ENCODE peak calls at places on chromosomes 3 and 15, in four cellular contexts. S is A549, W is GM12878, O is K562. R is an unnamed sample.
A peak's percentile ranks its signal among the peaks of the same experiment; 100 is the strongest.

GRCh38 chr3:143286392-143287010 is 166.9 kb downstream of the CHST2 start:
- DNase-seq in S (no peak), W (no peak), O (no peak), R (no peak)

GRCh38 chr3:179608931-179609720 is 4.5 kb downstream of the NDUFB5 start:
- DNase-seq in S (no peak), W (peak; percentile 52), O (no peak), R (no peak)

GRCh38 chr15:38941399-38941953 is 376.9 kb upstream of the RASGRP1 start:
- DNase-seq in S (no peak), W (no peak), O (no peak), R (peak; percentile 46)

GRCh38 chr3:105662326-105662725 is 206.5 kb downstream of the CBLB start:
- DNase-seq in S (no peak), W (no peak), O (no peak), R (no peak)

GRCh38 chr15:72585659-72586058 is 68.8 kb upstream of the GOLGA6B start:
- DNase-seq in S (no peak), W (no peak), O (no peak), R (peak; percentile 28)

GRCh38 chr15:25697586-25697985 is 165.5 kb downstream of the ATP10A start:
- DNase-seq in S (no peak), W (no peak), O (no peak), R (no peak)

GRCh38 chr3:178482981-178483380 is 53.3 kb upstream of the KCNMB2 start:
- DNase-seq in S (no peak), W (no peak), O (no peak), R (no peak)

GRCh38 chr15:26013946-26014345 is 150.8 kb upstream of the ATP10A start:
- DNase-seq in S (no peak), W (no peak), O (no peak), R (no peak)

GRCh38 chr3:191051037-191051436 is 148.0 kb upstream of the OSTN start:
- DNase-seq in S (no peak), W (no peak), O (no peak), R (peak; percentile 47)

GRCh38 chr15:48089664-48090063 is 31.1 kb upstream of the SLC24A5 start:
- DNase-seq in S (no peak), W (no peak), O (no peak), R (no peak)

GRCh38 chr15:67967871-67968423 is 86.2 kb upstream of the PIAS1 start:
- DNase-seq in S (no peak), W (no peak), O (peak; percentile 59), R (peak; percentile 47)

GRCh38 chr3:187227658-187228258 is 30.5 kb downstream of the RTP1 start:
- DNase-seq in S (peak; percentile 33), W (no peak), O (no peak), R (peak; percentile 86)

GRCh38 chr15:56772868-56773639 is 39.7 kb upstream of the ZNF280D start:
- DNase-seq in S (no peak), W (no peak), O (no peak), R (peak; percentile 74)

GRCh38 chr3:64653101-64653500 is 34.7 kb downstream of the ADAMTS9 start:
- DNase-seq in S (no peak), W (no peak), O (no peak), R (no peak)

GRCh38 chr3:60555704-60556340 is 695.4 kb downstream of the FHIT start:
- DNase-seq in S (no peak), W (peak; percentile 48), O (no peak), R (peak; percentile 74)

GRCh38 chr15:39874890-39875549 is 45.0 kb downstream of the GPR176 start:
- DNase-seq in S (peak; percentile 11), W (no peak), O (no peak), R (no peak)

GRCh38 chr15:51024735-51025453 is 69.8 kb downstream of the TNFAIP8L3 start:
- DNase-seq in S (no peak), W (no peak), O (no peak), R (peak; percentile 14)

GRCh38 chr3:167166012-167166411 is 214.1 kb downstream of the ZBBX start:
- DNase-seq in S (no peak), W (no peak), O (no peak), R (no peak)

GRCh38 chr15:73558529-73558928 is 74.7 kb downstream of the NPTN start:
- DNase-seq in S (no peak), W (no peak), O (no peak), R (no peak)

GRCh38 chr3:124438813-124439212 is 291.4 kb upstream of the UMPS start:
- DNase-seq in S (no peak), W (no peak), O (peak; percentile 9), R (no peak)

GRCh38 chr15:100940785-100941379 is 21.7 kb downstream of the LRRK1 start:
- DNase-seq in S (no peak), W (no peak), O (no peak), R (no peak)

GRCh38 chr3:196992461-196993065 is 23.9 kb upstream of the PIGZ start:
- DNase-seq in S (no peak), W (no peak), O (no peak), R (no peak)

GRCh38 chr3:63585927-63586326 is 66.5 kb upstream of the SNTN start:
- DNase-seq in S (no peak), W (no peak), O (no peak), R (no peak)

GRCh38 chr3:161251716-161252115 is 30.6 kb downstream of the NMD3 start:
- DNase-seq in S (no peak), W (no peak), O (no peak), R (no peak)

GRCh38 chr3:58526124-58526957 is 10.6 kb downstream of the ACOX2 start:
- DNase-seq in S (peak; percentile 82), W (no peak), O (no peak), R (peak; percentile 94)

GRCh38 chr15:31586841-31587240 is 260.2 kb downstream of the KLF13 start:
- DNase-seq in S (no peak), W (no peak), O (no peak), R (peak; percentile 27)

GRCh38 chr3:164450276-164450905 is 627.9 kb downstream of the SI start:
- DNase-seq in S (no peak), W (no peak), O (no peak), R (no peak)

GRCh38 chr15:43150171-43150929 is 17.0 kb downstream of the TMEM62 start:
- DNase-seq in S (peak; percentile 18), W (no peak), O (peak; percentile 17), R (peak; percentile 98)

GRCh38 chr3:16382852-16383251 is 117.8 kb downstream of the OXNAD1 start:
- DNase-seq in S (no peak), W (no peak), O (no peak), R (no peak)

GRCh38 chr15:90231028-90232017 is 2.4 kb downstream of the CIB1 start:
- DNase-seq in S (no peak), W (peak; percentile 32), O (no peak), R (no peak)

GRCh38 chr3:187997490-187997889 is 156.5 kb upstream of the LPP start:
- DNase-seq in S (no peak), W (no peak), O (no peak), R (peak; percentile 62)

GRCh38 chr15:76903251-76903681 is 1.9 kb downstream of the SCAPER start:
- DNase-seq in S (no peak), W (peak; percentile 15), O (no peak), R (peak; percentile 78)

GRCh38 chr3:189392969-189393368 is 221.2 kb downstream of the TPRG1 start:
- DNase-seq in S (peak; percentile 31), W (no peak), O (no peak), R (no peak)

GRCh38 chr3:183259621-183260020 is 6.6 kb downstream of the B3GNT5 start:
- DNase-seq in S (no peak), W (no peak), O (no peak), R (no peak)
- TF ChIP-seq ELK1 in S (no peak), W (no peak), O (no peak), R (no peak)

DNA sequence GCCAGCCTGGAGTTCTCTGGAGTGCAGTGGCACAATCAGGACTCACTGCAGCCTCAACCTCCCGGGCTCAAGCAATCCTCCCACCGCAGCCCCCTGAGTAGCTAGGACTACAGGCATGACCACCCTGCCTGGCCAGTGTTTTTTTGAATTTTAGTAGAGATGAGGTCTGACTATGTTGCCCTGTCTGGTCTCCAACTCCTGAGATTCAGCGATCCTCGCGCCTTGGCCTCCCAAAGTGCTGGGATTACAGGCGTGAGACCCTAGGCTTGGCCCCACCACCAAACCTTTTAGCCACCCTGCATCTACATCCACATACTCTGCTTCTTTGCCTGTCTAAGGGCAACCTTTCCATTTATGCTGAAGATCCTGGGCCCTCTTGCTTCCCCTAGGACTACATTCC is 4.4 kb downstream of the NUSAP1 start:
- DNase-seq in S (no peak), W (no peak), O (no peak), R (no peak)
- TF ChIP-seq ELK1 in S (no peak), W (no peak), O (no peak), R (no peak)

DNA sequence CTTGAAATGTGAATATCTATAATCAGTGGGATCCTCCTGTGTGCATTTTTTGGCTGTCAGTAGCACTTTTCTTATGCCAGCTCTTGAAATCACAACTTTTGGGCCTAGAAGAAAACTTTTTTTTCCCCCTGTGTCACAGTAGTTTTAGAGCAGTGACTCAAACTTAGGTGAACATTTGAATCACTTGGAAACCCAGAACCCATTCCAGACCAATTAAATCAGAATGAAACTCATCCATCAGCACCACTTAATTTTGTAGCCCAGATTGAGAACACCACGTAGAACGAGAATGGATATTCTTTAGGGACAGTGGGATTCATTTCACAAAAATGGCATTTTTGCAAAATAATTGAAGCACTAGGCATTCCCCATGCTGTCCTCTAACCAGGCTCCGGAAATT is 224.8 kb upstream of the NANOGP8 start:
- DNase-seq in S (no peak), W (no peak), O (no peak), R (peak; percentile 44)
- TF ChIP-seq ELK1 in S (no peak), W (no peak), O (no peak), R (no peak)

GRCh38 chr15:49424954-49425353 is 1.9 kb downstream of the FGF7 start:
- DNase-seq in S (no peak), W (no peak), O (no peak), R (peak; percentile 39)

GRCh38 chr15:49423021-49423420 is at the start of gene FGF7:
- DNase-seq in S (no peak), W (no peak), O (no peak), R (peak; percentile 88)

GRCh38 chr15:49418811-49419210 is 4.2 kb upstream of the FGF7 start:
- DNase-seq in S (no peak), W (no peak), O (no peak), R (no peak)

GRCh38 chr15:49423906-49424520 is 971 bp downstream of the FGF7 start:
- DNase-seq in S (no peak), W (no peak), O (no peak), R (no peak)

DNA sequence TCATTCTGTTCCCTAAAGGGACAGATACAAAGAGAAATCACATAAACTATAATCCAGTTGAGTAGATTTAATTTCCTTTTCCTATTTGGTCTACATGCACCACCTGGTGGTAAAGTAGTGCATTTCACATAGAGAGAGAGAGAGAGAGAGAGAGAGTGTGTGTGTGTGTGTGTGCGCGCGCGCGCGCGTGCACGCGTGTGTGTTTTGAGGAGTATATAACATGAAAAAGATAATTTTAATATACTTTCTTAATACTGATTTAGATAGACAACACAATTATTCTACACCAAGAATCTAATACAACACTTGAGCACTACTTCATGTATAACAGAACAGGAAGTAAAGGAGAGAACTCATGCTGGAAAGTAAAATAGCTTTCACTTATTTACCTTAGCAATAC is 1.1 kb upstream of the FGF7 start:
- DNase-seq in S (no peak), W (peak; percentile 12), O (peak; percentile 31), R (peak; percentile 81)
- TF ChIP-seq ELK1 in S (no peak), W (no peak), O (no peak), R (no peak)

GRCh38 chr15:79045041-79045440 is 45.5 kb downstream of the RASGRF1 start:
- DNase-seq in S (no peak), W (no peak), O (no peak), R (no peak)
- TF ChIP-seq ELK1 in S (no peak), W (no peak), O (no peak), R (no peak)

R was measured in IMR-90.